ENCODE peak calls at places on chromosome 6, in eight cellular contexts. Q, F, X, V, W, K, U and I are unnamed samples.

GRCh38 chr6:107698146-107698545 is 126.0 kb downstream of the SCML4 start:
- DNase-seq in Q (no peak), F (no peak), X (no peak), V (no peak), W (no peak), K (no peak), U (peak), I (no peak)

GRCh38 chr6:10659697-10660348 is 34.6 kb downstream of the C6orf52 start:
- DNase-seq in Q (peak), F (no peak), X (no peak), V (peak), W (no peak), K (peak), U (no peak), I (no peak)

GRCh38 chr6:137927777-137928218 is 60.7 kb downstream of the TNFAIP3 start:
- DNase-seq in Q (no peak), F (peak), X (peak), V (no peak), W (peak), K (no peak), U (peak), I (no peak)

GRCh38 chr6:135438907-135439535 is 58.5 kb downstream of the AHI1 start:
- DNase-seq in Q (no peak), F (no peak), X (no peak), V (peak), W (no peak), K (no peak), U (peak), I (peak)

GRCh38 chr6:149834513-149835481 is 29.4 kb downstream of the LRP11 start:
- DNase-seq in Q (peak), F (peak), X (peak), V (peak), W (peak), K (peak), U (peak), I (peak)

GRCh38 chr6:24929255-24929654 is 6.5 kb downstream of the RIPOR2 start:
- DNase-seq in Q (no peak), F (no peak), X (no peak), V (no peak), W (no peak), K (no peak), U (no peak), I (no peak)

GRCh38 chr6:1892716-1893115 is 283.0 kb downstream of the FOXC1 start:
- DNase-seq in Q (no peak), F (no peak), X (no peak), V (no peak), W (no peak), K (no peak), U (no peak), I (no peak)

GRCh38 chr6:45398075-45398817 is 20.5 kb upstream of the SUPT3H start:
- DNase-seq in Q (no peak), F (no peak), X (no peak), V (no peak), W (no peak), K (no peak), U (no peak), I (no peak)

GRCh38 chr6:42046491-42047219 is 3.7 kb upstream of the TAF8 start:
- DNase-seq in Q (no peak), F (no peak), X (no peak), V (no peak), W (no peak), K (no peak), U (peak), I (no peak)

GRCh38 chr6:157822221-157823000 is 635 bp upstream of the SNX9 start:
- DNase-seq in Q (peak), F (peak), X (peak), V (no peak), W (no peak), K (no peak), U (no peak), I (peak)

GRCh38 chr6:162971346-162971745 is 243.6 kb downstream of the PACRG start:
- DNase-seq in Q (no peak), F (no peak), X (no peak), V (no peak), W (no peak), K (no peak), U (no peak), I (no peak)

GRCh38 chr6:33015798-33016197 is 6.4 kb upstream of the HLA-DOA start:
- DNase-seq in Q (no peak), F (no peak), X (no peak), V (no peak), W (no peak), K (no peak), U (no peak), I (no peak)

GRCh38 chr6:35489995-35490791 is 6.7 kb downstream of the TEAD3 start:
- DNase-seq in Q (peak), F (no peak), X (no peak), V (no peak), W (no peak), K (no peak), U (peak), I (no peak)

GRCh38 chr6:27505209-27506027 is 32.5 kb upstream of the ZNF184 start:
- DNase-seq in Q (no peak), F (peak), X (no peak), V (peak), W (peak), K (no peak), U (peak), I (no peak)

GRCh38 chr6:129632081-129632758 is 77.8 kb downstream of the ARHGAP18 start:
- DNase-seq in Q (no peak), F (no peak), X (no peak), V (peak), W (no peak), K (no peak), U (no peak), I (no peak)

GRCh38 chr6:157268835-157269234 is 54.5 kb downstream of the TMEM242 start:
- DNase-seq in Q (no peak), F (no peak), X (no peak), V (no peak), W (no peak), K (no peak), U (no peak), I (no peak)

GRCh38 chr6:139967497-139967896 is 593.0 kb upstream of the CITED2 start:
- DNase-seq in Q (no peak), F (no peak), X (no peak), V (no peak), W (no peak), K (no peak), U (peak), I (no peak)

GRCh38 chr6:108763931-108764579 is 84.2 kb upstream of the ARMC2 start:
- DNase-seq in Q (no peak), F (no peak), X (no peak), V (no peak), W (no peak), K (no peak), U (no peak), I (no peak)

GRCh38 chr6:159595173-159595572 is 97.9 kb downstream of the SOD2 start:
- DNase-seq in Q (no peak), F (peak), X (peak), V (no peak), W (peak), K (peak), U (peak), I (no peak)

GRCh38 chr6:149190228-149190831 is 127.2 kb upstream of the TAB2 start:
- DNase-seq in Q (no peak), F (peak), X (no peak), V (no peak), W (peak), K (peak), U (peak), I (no peak)

GRCh38 chr6:3284436-3284876 is 25.7 kb downstream of the PSMG4 start:
- DNase-seq in Q (no peak), F (no peak), X (peak), V (peak), W (no peak), K (no peak), U (no peak), I (no peak)

GRCh38 chr6:83183082-83183828 is 9.8 kb downstream of the PGM3 start:
- DNase-seq in Q (no peak), F (no peak), X (no peak), V (no peak), W (no peak), K (peak), U (peak), I (no peak)

GRCh38 chr6:3822747-3823445 is 26.3 kb upstream of the FAM50B start:
- DNase-seq in Q (no peak), F (no peak), X (no peak), V (no peak), W (no peak), K (no peak), U (no peak), I (no peak)

GRCh38 chr6:35496036-35496850 is 636 bp downstream of the TEAD3 start:
- DNase-seq in Q (peak), F (no peak), X (no peak), V (no peak), W (no peak), K (peak), U (no peak), I (peak)

GRCh38 chr6:91291071-91291470 is 704.2 kb upstream of the MAP3K7 start:
- DNase-seq in Q (no peak), F (no peak), X (no peak), V (no peak), W (no peak), K (no peak), U (peak), I (no peak)

GRCh38 chr6:97053643-97054411 is 129.3 kb downstream of the KLHL32 start:
- DNase-seq in Q (no peak), F (no peak), X (no peak), V (peak), W (no peak), K (no peak), U (peak), I (no peak)

GRCh38 chr6:87832025-87832825 is 130.2 kb upstream of the AKIRIN2 start:
- DNase-seq in Q (no peak), F (no peak), X (peak), V (peak), W (no peak), K (no peak), U (peak), I (no peak)

GRCh38 chr6:152986978-152987377 is 4.1 kb upstream of the FBXO5 start:
- DNase-seq in Q (no peak), F (no peak), X (no peak), V (no peak), W (no peak), K (no peak), U (no peak), I (no peak)

GRCh38 chr6:26554669-26555504 is 16.7 kb downstream of the HMGN4 start:
- DNase-seq in Q (peak), F (peak), X (peak), V (peak), W (peak), K (no peak), U (peak), I (no peak)